ENCODE peak calls at places on chromosomes 13 and 19, in seven cellular contexts. Y, I, B, H, F, C and W are unnamed samples.

GRCh38 chr13:45370922-45371406 is 30.0 kb upstream of the TPT1 start:
- DNase-seq in I (peak; percentile 80), F (peak; percentile 70), C (peak; percentile 80), H (no peak), B (peak; percentile 70), Y (peak; percentile 71), W (peak; percentile 30)

GRCh38 chr19:28905996-28906395 is 307.0 kb downstream of the UQCRFS1 start:
- DNase-seq in I (no peak), H (no peak), C (no peak), Y (no peak), F (no peak), B (no peak), W (peak; percentile 25)

GRCh38 chr13:44404261-44405139 is 30.9 kb downstream of the SERP2 start:
- DNase-seq in C (peak; percentile 35), Y (peak; percentile 60), H (no peak), I (no peak), F (no peak), B (no peak), W (no peak)

GRCh38 chr13:27161980-27162379 is 9.6 kb downstream of the USP12 start:
- DNase-seq in B (no peak), H (no peak), F (no peak), I (no peak), C (no peak), Y (no peak), W (no peak)

GRCh38 chr13:109789262-109789661 is 2.9 kb upstream of the IRS2 start:
- DNase-seq in I (peak; percentile 73), B (no peak), H (no peak), F (no peak), C (peak; percentile 83), Y (no peak), W (no peak)

GRCh38 chr13:51803018-51803417 is 945 bp downstream of the DHRS12 start:
- DNase-seq in B (no peak), F (no peak), I (no peak), Y (no peak), H (no peak), C (peak; percentile 33), W (no peak)

GRCh38 chr19:55370305-55370988 is at the start of gene IL11:
- DNase-seq in I (no peak), F (no peak), H (no peak), Y (no peak), B (no peak), C (no peak), W (peak; percentile 98)

GRCh38 chr13:79679334-79679733 is 198.4 kb downstream of the NDFIP2 start:
- DNase-seq in B (peak; percentile 69), H (peak; percentile 56), C (peak; percentile 84), I (peak; percentile 89), Y (peak; percentile 57), F (peak; percentile 85), W (peak; percentile 9)

GRCh38 chr13:45121421-45121820 is 1.1 kb downstream of the GTF2F2 start:
- DNase-seq in B (no peak), I (no peak), F (no peak), C (no peak), H (peak; percentile 16), Y (no peak), W (no peak)

GRCh38 chr13:37599509-37599908 is 941 bp upstream of the POSTN start:
- DNase-seq in C (no peak), Y (no peak), B (no peak), I (no peak), H (no peak), F (no peak), W (no peak)
- TF ChIP-seq POLR2A in C (no peak), Y (no peak), B (no peak), I (no peak), H (no peak), F (no peak), W (no peak)

DNA sequence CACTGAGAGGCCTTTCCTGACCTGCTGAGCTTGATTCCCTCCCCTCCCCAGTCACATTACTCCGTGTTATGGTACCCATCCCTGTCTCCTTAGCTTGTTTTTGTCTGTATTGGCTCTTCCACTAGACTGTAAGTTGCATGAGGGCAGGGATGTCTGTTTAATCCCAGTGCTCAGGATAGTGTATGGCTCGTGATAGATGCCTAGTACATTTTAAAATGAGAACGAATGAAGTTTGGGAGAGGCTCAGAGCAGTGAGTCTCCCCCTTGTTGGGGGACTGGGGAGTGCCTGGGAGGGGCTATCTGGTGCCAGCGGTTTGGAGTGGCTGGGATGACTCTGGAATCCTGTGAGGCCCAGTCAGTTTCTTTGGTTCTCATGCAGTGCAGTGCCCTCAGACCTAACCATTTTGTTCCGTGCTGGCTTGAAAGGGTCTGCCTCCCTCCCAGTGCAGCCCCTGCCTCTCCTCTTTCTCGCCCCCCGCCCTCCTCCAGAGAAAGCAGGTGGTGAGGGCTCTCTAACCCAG is 35.5 kb downstream of the ACTN4 start:
- DNase-seq in F (no peak), C (peak; percentile 60), I (no peak), H (no peak), B (no peak), Y (no peak), W (no peak)
- TF ChIP-seq POLR2A in F (no peak), C (no peak), I (no peak), H (no peak), B (no peak), Y (no peak), W (no peak)

GRCh38 chr13:23563085-23563484 is 7.1 kb upstream of the TNFRSF19 start:
- DNase-seq in B (no peak), Y (no peak), F (no peak), C (no peak), H (no peak), I (no peak), W (no peak)
- TF ChIP-seq POLR2A in B (no peak), Y (no peak), F (no peak), C (no peak), H (no peak), I (no peak), W (no peak)

DNA sequence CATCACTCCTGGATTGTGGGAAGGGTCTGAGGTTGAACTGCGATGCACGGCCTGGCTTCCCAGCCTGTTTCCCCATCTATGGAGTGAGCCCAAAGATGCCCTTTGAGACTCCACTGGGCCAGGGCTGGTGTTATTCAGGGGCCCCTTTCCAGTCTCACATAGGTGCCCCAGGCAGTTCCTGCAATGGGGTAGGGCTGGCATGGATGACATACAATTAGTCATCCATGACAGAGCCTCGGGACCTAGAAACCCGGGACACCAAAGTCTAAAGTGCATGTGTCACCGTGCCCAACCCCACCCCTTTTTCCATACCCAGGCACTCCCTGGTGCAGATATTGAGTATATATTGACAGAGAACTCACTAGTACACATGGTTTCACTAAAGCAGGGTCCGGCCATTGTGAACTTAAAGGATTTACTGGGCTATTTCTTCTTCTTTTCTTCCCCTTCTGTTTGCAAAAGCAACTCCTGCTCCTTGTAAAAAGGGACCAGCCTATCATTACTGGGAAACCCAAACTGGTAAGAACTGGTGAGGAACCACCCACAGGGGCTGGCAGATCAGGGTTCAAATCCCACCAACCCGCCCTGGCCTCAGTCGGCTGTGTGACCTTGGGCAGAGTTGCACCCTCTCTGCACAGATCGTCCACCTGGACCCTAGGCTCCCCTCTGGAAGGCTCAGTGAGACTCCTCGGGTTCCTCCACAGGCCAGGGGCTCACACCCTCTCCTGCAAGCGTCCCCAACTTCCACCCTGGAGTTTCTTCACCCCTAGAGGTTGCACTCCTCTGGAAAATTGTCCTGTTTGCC is 2.7 kb downstream of the B3GNT3 start:
- DNase-seq in H (peak; percentile 94), B (no peak), Y (no peak), I (no peak), C (no peak), F (peak; percentile 64), W (peak; percentile 89)
- TF ChIP-seq POLR2A in H (no peak), B (no peak), Y (no peak), I (no peak), C (no peak), F (no peak), W (no peak)

DNA sequence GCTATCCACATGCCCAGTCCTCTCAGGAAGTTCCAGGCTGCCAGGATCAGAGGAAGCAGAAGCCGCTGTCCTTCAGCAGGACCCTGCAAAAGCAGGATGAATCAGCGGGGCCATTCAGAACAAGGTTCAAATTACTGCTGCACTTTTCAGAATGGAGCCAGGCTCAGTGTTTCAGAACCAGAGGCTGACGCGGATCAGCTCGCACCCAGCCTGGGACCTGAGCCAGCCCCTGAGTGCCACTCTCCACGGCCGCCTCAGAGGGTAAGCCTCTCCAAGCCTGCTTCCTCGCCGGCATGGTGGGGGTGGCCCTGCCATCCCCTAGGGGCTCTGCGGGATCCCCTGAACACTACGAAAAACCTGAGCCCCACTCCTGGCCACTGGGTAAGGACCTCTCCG is 24.7 kb downstream of the RASA3 start:
- DNase-seq in F (no peak), I (no peak), B (no peak), H (no peak), C (peak; percentile 81), Y (peak; percentile 36), W (no peak)
- TF ChIP-seq POLR2A in F (no peak), I (no peak), B (no peak), H (no peak), C (no peak), Y (no peak), W (no peak)

GRCh38 chr13:112689498-112690241 is at the start of gene ATP11A:
- DNase-seq in Y (peak; percentile 89), F (peak; percentile 94), I (peak; percentile 95), B (peak; percentile 93), C (peak; percentile 96), H (peak; percentile 47), W (peak; percentile 100)
- TF ChIP-seq POLR2A in Y (no peak), F (peak; percentile 84), I (peak; percentile 99), B (peak; percentile 98), C (peak; percentile 74), H (no peak), W (peak; percentile 63)